ENCODE peak calls at places on chromosome 2, in seven cellular contexts. One of them, this sample, is unnamed. For H3K9me2, the result is how much of the 10 kb centered on the place peaks cover.

GRCh38 chr2:8701980-8702379 is 20.1 kb downstream of the ID2 start:
- DNase-seq in HCT116: no peak
- DNase-seq in GM23248: no peak
- DNase-seq in hepatocyte: no peak
- DNase-seq in PC-3: no peak
- DNase-seq in GM23338: no peak
- DNase-seq in PC-9: no peak
- DNase-seq in this sample: no peak

GRCh38 chr2:232146294-232146693 is 184.8 kb downstream of the DIS3L2 start:
- DNase-seq in GM23338: no peak
- DNase-seq in hepatocyte: no peak
- DNase-seq in GM23248: peak
- DNase-seq in HCT116: no peak
- DNase-seq in PC-3: peak
- DNase-seq in PC-9: no peak
- DNase-seq in this sample: peak

GRCh38 chr2:136324966-136325365 is 207.0 kb upstream of the CXCR4 start:
- DNase-seq in PC-9: no peak
- DNase-seq in GM23338: no peak
- DNase-seq in hepatocyte: no peak
- DNase-seq in GM23248: no peak
- DNase-seq in PC-3: no peak
- DNase-seq in HCT116: no peak
- DNase-seq in this sample: no peak

GRCh38 chr2:185628985-185629384 is 109.6 kb upstream of the FSIP2 start:
- DNase-seq in PC-3: peak
- DNase-seq in GM23248: peak
- DNase-seq in GM23338: peak
- DNase-seq in PC-9: no peak
- DNase-seq in hepatocyte: no peak
- DNase-seq in HCT116: peak
- DNase-seq in this sample: no peak

GRCh38 chr2:37784071-37784758 is 112.8 kb upstream of the CDC42EP3 start:
- DNase-seq in PC-9: no peak
- DNase-seq in GM23248: no peak
- DNase-seq in HCT116: no peak
- DNase-seq in GM23338: no peak
- DNase-seq in hepatocyte: no peak
- DNase-seq in PC-3: no peak
- DNase-seq in this sample: no peak

GRCh38 chr2:32852821-32853220 is 93.9 kb upstream of the LTBP1 start:
- DNase-seq in GM23248: peak
- DNase-seq in hepatocyte: no peak
- DNase-seq in PC-3: no peak
- DNase-seq in PC-9: no peak
- DNase-seq in HCT116: no peak
- DNase-seq in GM23338: no peak
- DNase-seq in this sample: no peak

GRCh38 chr2:248724-249123 is 15.1 kb downstream of the SH3YL1 start:
- DNase-seq in GM23248: no peak
- DNase-seq in HCT116: no peak
- DNase-seq in PC-3: no peak
- DNase-seq in GM23338: no peak
- DNase-seq in hepatocyte: no peak
- DNase-seq in PC-9: no peak
- DNase-seq in this sample: no peak

GRCh38 chr2:44547713-44548112 is 186.0 kb downstream of the CAMKMT start:
- DNase-seq in PC-9: no peak
- DNase-seq in HCT116: no peak
- DNase-seq in GM23338: no peak
- DNase-seq in hepatocyte: no peak
- DNase-seq in PC-3: no peak
- DNase-seq in GM23248: no peak
- DNase-seq in this sample: no peak

GRCh38 chr2:215019085-215019484 is 119.3 kb downstream of the ABCA12 start:
- DNase-seq in GM23248: no peak
- DNase-seq in PC-3: no peak
- DNase-seq in HCT116: no peak
- DNase-seq in PC-9: no peak
- DNase-seq in hepatocyte: no peak
- DNase-seq in GM23338: no peak
- DNase-seq in this sample: no peak

GRCh38 chr2:151765760-151766159 is 31.5 kb upstream of the NEB start:
- DNase-seq in PC-9: no peak
- DNase-seq in hepatocyte: no peak
- DNase-seq in HCT116: no peak
- DNase-seq in GM23338: peak
- DNase-seq in PC-3: no peak
- DNase-seq in GM23248: no peak
- DNase-seq in this sample: no peak

GRCh38 chr2:46701152-46701551 is 214.5 kb downstream of the MCFD2 start:
- DNase-seq in hepatocyte: peak
- DNase-seq in HCT116: no peak
- DNase-seq in PC-3: peak
- DNase-seq in GM23248: peak
- DNase-seq in GM23338: no peak
- DNase-seq in PC-9: no peak
- DNase-seq in this sample: no peak

GRCh38 chr2:106163948-106164580 is 30.0 kb downstream of the UXS1 start:
- DNase-seq in PC-3: peak
- DNase-seq in GM23248: peak
- DNase-seq in PC-9: no peak
- DNase-seq in hepatocyte: peak
- DNase-seq in GM23338: peak
- DNase-seq in HCT116: no peak
- DNase-seq in this sample: no peak

GRCh38 chr2:240974771-240975572 is 23.4 kb upstream of the SNED1 start:
- DNase-seq in GM23338: no peak
- DNase-seq in GM23248: peak
- DNase-seq in HCT116: no peak
- DNase-seq in PC-9: no peak
- DNase-seq in hepatocyte: no peak
- DNase-seq in PC-3: no peak
- DNase-seq in this sample: no peak

GRCh38 chr2:27545348-27546141 is 37.3 kb upstream of the ZNF512 start:
- DNase-seq in hepatocyte: no peak
- DNase-seq in PC-9: peak
- DNase-seq in PC-3: peak
- DNase-seq in GM23248: peak
- DNase-seq in GM23338: no peak
- DNase-seq in HCT116: no peak
- DNase-seq in this sample: no peak

GRCh38 chr2:126115975-126116374 is 540.0 kb upstream of the GYPC start:
- DNase-seq in GM23338: peak
- DNase-seq in PC-9: no peak
- DNase-seq in GM23248: no peak
- DNase-seq in PC-3: no peak
- DNase-seq in hepatocyte: no peak
- DNase-seq in HCT116: no peak
- DNase-seq in this sample: no peak

GRCh38 chr2:220243571-220243970 is 616.1 kb downstream of the SLC4A3 start:
- DNase-seq in HCT116: no peak
- DNase-seq in GM23338: no peak
- DNase-seq in hepatocyte: no peak
- DNase-seq in GM23248: no peak
- DNase-seq in PC-3: no peak
- DNase-seq in PC-9: no peak
- DNase-seq in this sample: no peak

GRCh38 chr2:66582975-66583842 is 148.3 kb downstream of the MEIS1 start:
- DNase-seq in PC-3: no peak
- DNase-seq in PC-9: no peak
- DNase-seq in HCT116: no peak
- DNase-seq in hepatocyte: no peak
- DNase-seq in GM23248: no peak
- DNase-seq in GM23338: peak
- DNase-seq in this sample: no peak

GRCh38 chr2:229714080-229714735 is at the start of gene DNER:
- DNase-seq in PC-9: no peak
- DNase-seq in GM23338: peak
- DNase-seq in hepatocyte: peak
- DNase-seq in GM23248: peak
- DNase-seq in HCT116: no peak
- DNase-seq in PC-3: peak
- DNase-seq in this sample: peak

GRCh38 chr2:35503738-35504160 is 851.8 kb upstream of the CRIM1 start:
- DNase-seq in GM23248: no peak
- DNase-seq in HCT116: no peak
- DNase-seq in hepatocyte: no peak
- DNase-seq in PC-3: peak
- DNase-seq in GM23338: no peak
- DNase-seq in PC-9: peak
- DNase-seq in this sample: no peak

GRCh38 chr2:172445851-172446250 is 18.5 kb downstream of the ITGA6 start:
- DNase-seq in PC-9: no peak
- DNase-seq in GM23338: no peak
- DNase-seq in GM23248: no peak
- DNase-seq in HCT116: no peak
- DNase-seq in PC-3: peak
- DNase-seq in hepatocyte: no peak
- DNase-seq in this sample: no peak

GRCh38 chr2:152585830-152586484 is 131.3 kb downstream of the PRPF40A start:
- DNase-seq in PC-3: peak
- DNase-seq in HCT116: no peak
- DNase-seq in GM23338: no peak
- DNase-seq in hepatocyte: peak
- DNase-seq in GM23248: peak
- DNase-seq in PC-9: no peak
- DNase-seq in this sample: no peak

GRCh38 chr2:47403829-47404228 is 873 bp downstream of the MSH2 start:
- DNase-seq in GM23248: no peak
- DNase-seq in PC-3: peak
- DNase-seq in hepatocyte: peak
- DNase-seq in PC-9: no peak
- DNase-seq in GM23338: peak
- DNase-seq in HCT116: no peak
- DNase-seq in this sample: no peak

GRCh38 chr2:22209545-22209944 is 1085.8 kb downstream of the TDRD15 start:
- DNase-seq in hepatocyte: no peak
- DNase-seq in HCT116: no peak
- DNase-seq in GM23248: no peak
- DNase-seq in GM23338: no peak
- DNase-seq in PC-9: no peak
- DNase-seq in PC-3: no peak
- DNase-seq in this sample: peak

GRCh38 chr2:44936275-44936674 is 5.2 kb upstream of the SIX3 start:
- DNase-seq in HCT116: no peak
- DNase-seq in GM23338: no peak
- DNase-seq in hepatocyte: no peak
- DNase-seq in GM23248: no peak
- DNase-seq in PC-9: no peak
- DNase-seq in PC-3: no peak
- DNase-seq in this sample: no peak

GRCh38 chr2:6372317-6372903 is 493.3 kb downstream of the CMPK2 start:
- DNase-seq in PC-9: peak
- DNase-seq in GM23248: peak
- DNase-seq in hepatocyte: peak
- DNase-seq in PC-3: no peak
- DNase-seq in GM23338: no peak
- DNase-seq in HCT116: no peak
- DNase-seq in this sample: no peak

DNA sequence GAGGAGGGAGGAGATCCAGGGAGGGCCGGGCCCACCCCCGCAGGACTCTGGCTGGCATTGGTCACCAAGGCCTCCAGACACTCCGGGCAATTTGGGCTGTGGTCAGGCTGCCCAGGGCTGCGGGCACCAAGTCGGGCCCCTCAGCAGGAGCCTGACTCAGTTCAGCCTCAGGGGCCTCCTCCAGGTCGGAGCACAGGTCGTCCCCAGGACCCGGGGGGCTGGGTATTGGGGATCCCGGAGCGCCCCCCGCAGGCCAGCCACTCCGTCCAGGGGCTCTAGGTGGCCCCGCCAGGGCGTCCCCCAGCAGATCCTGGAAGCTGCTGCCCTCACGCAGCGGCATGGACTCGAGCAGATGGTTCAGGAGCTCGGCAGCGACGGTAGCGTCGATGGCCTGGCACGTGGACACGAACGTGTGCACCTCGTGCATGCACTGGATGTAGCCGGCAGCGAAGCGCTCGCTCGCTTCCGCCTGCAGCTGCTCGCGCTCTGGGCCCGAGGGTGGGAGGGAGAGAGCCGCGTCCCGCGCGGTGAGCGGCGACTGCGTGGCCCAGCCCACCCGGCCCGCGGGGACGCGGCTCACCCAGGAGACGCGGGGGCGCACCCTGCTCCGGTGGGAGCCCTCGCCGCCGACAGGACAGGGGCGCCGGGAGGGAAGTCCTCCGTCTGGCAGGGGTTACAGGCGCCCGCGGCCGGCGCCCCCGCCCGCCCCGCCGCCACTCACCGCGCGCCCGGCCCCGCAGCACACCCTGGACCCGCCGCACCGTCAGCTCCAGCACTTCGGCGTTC is 879 bp downstream of the HES6 start:
- DNase-seq in GM23338: peak
- DNase-seq in hepatocyte: peak
- DNase-seq in PC-3: no peak
- DNase-seq in GM23248: peak
- DNase-seq in PC-9: no peak
- DNase-seq in HCT116: no peak
- DNase-seq in this sample: peak
- TF ChIP-seq EZH2 in GM23338: no peak
- TF ChIP-seq EZH2 in hepatocyte: no peak
- TF ChIP-seq EZH2 in PC-3: no peak
- TF ChIP-seq EZH2 in GM23248: no peak
- TF ChIP-seq EZH2 in PC-9: no peak
- TF ChIP-seq EZH2 in HCT116: no peak
- TF ChIP-seq EZH2 in this sample: no peak

GRCh38 chr2:98560256-98560771 is 48.0 kb downstream of the COA5 start:
- DNase-seq in PC-3: peak
- DNase-seq in hepatocyte: peak
- DNase-seq in PC-9: no peak
- DNase-seq in HCT116: no peak
- DNase-seq in GM23248: peak
- DNase-seq in GM23338: no peak
- DNase-seq in this sample: no peak
- H3K9me2 ChIP-seq in PC-3: under half
- H3K9me2 ChIP-seq in hepatocyte: under half
- H3K9me2 ChIP-seq in PC-9: under half
- H3K9me2 ChIP-seq in HCT116: under half
- H3K9me2 ChIP-seq in GM23248: under half
- H3K9me2 ChIP-seq in GM23338: under half
- H3K9me2 ChIP-seq in this sample: under half

DNA sequence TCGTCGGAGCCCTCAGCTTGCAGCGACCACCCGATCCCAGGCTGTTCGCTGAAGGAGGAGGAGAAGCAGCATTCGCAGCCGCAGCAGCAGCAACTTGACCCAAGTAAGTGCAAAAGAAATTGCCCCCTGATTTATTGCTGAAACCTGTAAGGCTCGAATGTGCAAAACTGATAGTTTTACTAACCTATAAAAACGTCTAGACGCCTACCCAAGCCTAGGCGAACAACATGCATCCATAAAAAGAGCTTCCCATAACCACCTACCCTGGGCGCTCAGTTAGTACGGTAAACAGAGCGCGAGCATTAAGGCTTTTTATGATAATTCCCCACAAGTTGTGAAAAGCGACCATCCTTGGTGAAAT is 944 bp downstream of the HOXD9 start:
- DNase-seq in GM23248: no peak
- DNase-seq in GM23338: no peak
- DNase-seq in PC-3: no peak
- DNase-seq in PC-9: no peak
- DNase-seq in HCT116: no peak
- DNase-seq in hepatocyte: no peak
- DNase-seq in this sample: no peak
- TF ChIP-seq EZH2 in GM23248: no peak
- TF ChIP-seq EZH2 in GM23338: peak
- TF ChIP-seq EZH2 in PC-3: no peak
- TF ChIP-seq EZH2 in PC-9: no peak
- TF ChIP-seq EZH2 in HCT116: no peak
- TF ChIP-seq EZH2 in hepatocyte: no peak
- TF ChIP-seq EZH2 in this sample: no peak

GRCh38 chr2:64259301-64259700 is 115.1 kb upstream of the PELI1 start:
- DNase-seq in hepatocyte: no peak
- DNase-seq in PC-9: peak
- DNase-seq in GM23338: no peak
- DNase-seq in PC-3: no peak
- DNase-seq in GM23248: no peak
- DNase-seq in HCT116: no peak
- DNase-seq in this sample: no peak
- H3K9me2 ChIP-seq in hepatocyte: under half
- H3K9me2 ChIP-seq in PC-9: under half
- H3K9me2 ChIP-seq in GM23338: under half
- H3K9me2 ChIP-seq in PC-3: under half
- H3K9me2 ChIP-seq in GM23248: under half
- H3K9me2 ChIP-seq in HCT116: under half
- H3K9me2 ChIP-seq in this sample: under half